ENCODE peak calls at places on chromosomes 4 and X, in seven cellular contexts. One of them, this sample, is unnamed.

GRCh38 chrX:45775462-45775861 is 574.8 kb upstream of the DIPK2B start:
- DNase-seq in K562: no peak
- DNase-seq in HepG2: no peak
- DNase-seq in GM12878: no peak
- DNase-seq in H1: no peak
- DNase-seq in SK-N-SH: no peak
- DNase-seq in HCT116: no peak
- DNase-seq in this sample: peak

GRCh38 chr4:186104114-186104894 is at the start of gene FAM149A:
- DNase-seq in K562: no peak
- DNase-seq in HepG2: no peak
- DNase-seq in GM12878: no peak
- DNase-seq in H1: peak
- DNase-seq in SK-N-SH: no peak
- DNase-seq in HCT116: peak
- DNase-seq in this sample: no peak

GRCh38 chr4:40307627-40308497 is 27.3 kb upstream of the CHRNA9 start:
- DNase-seq in K562: peak
- DNase-seq in HepG2: no peak
- DNase-seq in GM12878: peak
- DNase-seq in H1: no peak
- DNase-seq in SK-N-SH: no peak
- DNase-seq in HCT116: no peak
- DNase-seq in this sample: no peak

GRCh38 chr4:147480891-147481576 is at the start of gene EDNRA:
- DNase-seq in K562: no peak
- DNase-seq in HepG2: no peak
- DNase-seq in GM12878: no peak
- DNase-seq in H1: peak
- DNase-seq in SK-N-SH: peak
- DNase-seq in HCT116: no peak
- DNase-seq in this sample: no peak

GRCh38 chr4:136864580-136865185 is 667.6 kb downstream of the PCDH18 start:
- DNase-seq in K562: peak
- DNase-seq in HepG2: peak
- DNase-seq in GM12878: peak
- DNase-seq in H1: no peak
- DNase-seq in SK-N-SH: peak
- DNase-seq in HCT116: peak
- DNase-seq in this sample: peak

GRCh38 chrX:115560211-115560977 is 580 bp upstream of the PLS3 start:
- DNase-seq in K562: no peak
- DNase-seq in HepG2: peak
- DNase-seq in GM12878: no peak
- DNase-seq in H1: no peak
- DNase-seq in SK-N-SH: no peak
- DNase-seq in HCT116: peak
- DNase-seq in this sample: no peak

GRCh38 chr4:184784628-184785257 is 41.0 kb downstream of the ACSL1 start:
- DNase-seq in K562: no peak
- DNase-seq in HepG2: no peak
- DNase-seq in GM12878: no peak
- DNase-seq in H1: no peak
- DNase-seq in SK-N-SH: peak
- DNase-seq in HCT116: no peak
- DNase-seq in this sample: no peak

GRCh38 chr4:112973897-112974296 is 75.6 kb upstream of the ANK2 start:
- DNase-seq in K562: no peak
- DNase-seq in HepG2: no peak
- DNase-seq in GM12878: no peak
- DNase-seq in H1: no peak
- DNase-seq in SK-N-SH: peak
- DNase-seq in HCT116: no peak
- DNase-seq in this sample: no peak

GRCh38 chr4:12144051-12144450 is 715.4 kb upstream of the HS3ST1 start:
- DNase-seq in K562: no peak
- DNase-seq in HepG2: no peak
- DNase-seq in GM12878: no peak
- DNase-seq in H1: no peak
- DNase-seq in SK-N-SH: no peak
- DNase-seq in HCT116: no peak
- DNase-seq in this sample: no peak

GRCh38 chr4:131531087-131531486 is 1618.0 kb upstream of the PCDH10 start:
- DNase-seq in K562: no peak
- DNase-seq in HepG2: no peak
- DNase-seq in GM12878: no peak
- DNase-seq in H1: no peak
- DNase-seq in SK-N-SH: no peak
- DNase-seq in HCT116: no peak
- DNase-seq in this sample: no peak

GRCh38 chrX:1137531-1137930 is 74.9 kb downstream of the CRLF2 start:
- DNase-seq in K562: no peak
- DNase-seq in HepG2: no peak
- DNase-seq in GM12878: no peak
- DNase-seq in H1: no peak
- DNase-seq in SK-N-SH: no peak
- DNase-seq in HCT116: no peak
- DNase-seq in this sample: no peak

GRCh38 chr4:152605641-152606304 is 69.9 kb upstream of the FBXW7 start:
- DNase-seq in K562: no peak
- DNase-seq in HepG2: no peak
- DNase-seq in GM12878: no peak
- DNase-seq in H1: no peak
- DNase-seq in SK-N-SH: peak
- DNase-seq in HCT116: no peak
- DNase-seq in this sample: no peak

GRCh38 chrX:16771483-16772398 is 14.5 kb upstream of the TXLNG start:
- DNase-seq in K562: peak
- DNase-seq in HepG2: peak
- DNase-seq in GM12878: no peak
- DNase-seq in H1: peak
- DNase-seq in SK-N-SH: peak
- DNase-seq in HCT116: peak
- DNase-seq in this sample: peak

GRCh38 chr4:122673252-122673651 is 52.4 kb upstream of the IL21 start:
- DNase-seq in K562: no peak
- DNase-seq in HepG2: no peak
- DNase-seq in GM12878: no peak
- DNase-seq in H1: no peak
- DNase-seq in SK-N-SH: no peak
- DNase-seq in HCT116: no peak
- DNase-seq in this sample: no peak

GRCh38 chr4:71635094-71635493 is 148.8 kb downstream of the GC start:
- DNase-seq in K562: no peak
- DNase-seq in HepG2: no peak
- DNase-seq in GM12878: no peak
- DNase-seq in H1: no peak
- DNase-seq in SK-N-SH: no peak
- DNase-seq in HCT116: no peak
- DNase-seq in this sample: no peak

GRCh38 chr4:55996611-55997010 is 47.9 kb downstream of the CEP135 start:
- DNase-seq in K562: no peak
- DNase-seq in HepG2: no peak
- DNase-seq in GM12878: no peak
- DNase-seq in H1: no peak
- DNase-seq in SK-N-SH: no peak
- DNase-seq in HCT116: no peak
- DNase-seq in this sample: no peak
- TF ChIP-seq JUND in K562: no peak
- TF ChIP-seq JUND in HepG2: no peak
- TF ChIP-seq JUND in GM12878: no peak
- TF ChIP-seq JUND in H1: no peak
- TF ChIP-seq JUND in SK-N-SH: no peak
- TF ChIP-seq JUND in HCT116: no peak
- TF ChIP-seq JUND in this sample: no peak

GRCh38 chr4:139018501-139018900 is 2.9 kb downstream of the NOCT start:
- DNase-seq in K562: no peak
- DNase-seq in HepG2: no peak
- DNase-seq in GM12878: no peak
- DNase-seq in H1: no peak
- DNase-seq in SK-N-SH: no peak
- DNase-seq in HCT116: no peak
- DNase-seq in this sample: no peak

GRCh38 chr4:139017861-139018260 is 2.3 kb downstream of the NOCT start:
- DNase-seq in K562: no peak
- DNase-seq in HepG2: no peak
- DNase-seq in GM12878: no peak
- DNase-seq in H1: no peak
- DNase-seq in SK-N-SH: no peak
- DNase-seq in HCT116: no peak
- DNase-seq in this sample: no peak

GRCh38 chr4:139015269-139015947 is at the start of gene NOCT:
- DNase-seq in K562: peak
- DNase-seq in HepG2: peak
- DNase-seq in GM12878: peak
- DNase-seq in H1: peak
- DNase-seq in SK-N-SH: peak
- DNase-seq in HCT116: peak
- DNase-seq in this sample: peak

GRCh38 chr4:139014391-139015268 is 951 bp upstream of the NOCT start:
- DNase-seq in K562: no peak
- DNase-seq in HepG2: peak
- DNase-seq in GM12878: peak
- DNase-seq in H1: no peak
- DNase-seq in SK-N-SH: peak
- DNase-seq in HCT116: peak
- DNase-seq in this sample: peak

GRCh38 chr4:139015948-139016451 is 419 bp downstream of the NOCT start:
- DNase-seq in K562: no peak
- DNase-seq in HepG2: peak
- DNase-seq in GM12878: no peak
- DNase-seq in H1: no peak
- DNase-seq in SK-N-SH: no peak
- DNase-seq in HCT116: no peak
- DNase-seq in this sample: no peak
- TF ChIP-seq JUND in K562: no peak
- TF ChIP-seq JUND in HepG2: no peak
- TF ChIP-seq JUND in GM12878: no peak
- TF ChIP-seq JUND in H1: no peak
- TF ChIP-seq JUND in SK-N-SH: no peak
- TF ChIP-seq JUND in HCT116: no peak
- TF ChIP-seq JUND in this sample: no peak

GRCh38 chrX:24426340-24426913 is 38.7 kb upstream of the PDK3 start:
- DNase-seq in K562: peak
- DNase-seq in HepG2: peak
- DNase-seq in GM12878: no peak
- DNase-seq in H1: no peak
- DNase-seq in SK-N-SH: peak
- DNase-seq in HCT116: no peak
- DNase-seq in this sample: peak
- TF ChIP-seq JUND in K562: no peak
- TF ChIP-seq JUND in HepG2: no peak
- TF ChIP-seq JUND in GM12878: no peak
- TF ChIP-seq JUND in H1: no peak
- TF ChIP-seq JUND in SK-N-SH: no peak
- TF ChIP-seq JUND in HCT116: no peak
- TF ChIP-seq JUND in this sample: no peak

GRCh38 chr4:38976308-38976707 is 55.9 kb downstream of the TMEM156 start:
- DNase-seq in K562: no peak
- DNase-seq in HepG2: no peak
- DNase-seq in GM12878: no peak
- DNase-seq in H1: no peak
- DNase-seq in SK-N-SH: peak
- DNase-seq in HCT116: no peak
- DNase-seq in this sample: no peak

GRCh38 chr4:38982356-38983095 is 49.7 kb downstream of the TMEM156 start:
- DNase-seq in K562: no peak
- DNase-seq in HepG2: no peak
- DNase-seq in GM12878: no peak
- DNase-seq in H1: no peak
- DNase-seq in SK-N-SH: no peak
- DNase-seq in HCT116: no peak
- DNase-seq in this sample: no peak

GRCh38 chr4:38979081-38979480 is 53.1 kb downstream of the TMEM156 start:
- DNase-seq in K562: no peak
- DNase-seq in HepG2: no peak
- DNase-seq in GM12878: no peak
- DNase-seq in H1: no peak
- DNase-seq in SK-N-SH: no peak
- DNase-seq in HCT116: no peak
- DNase-seq in this sample: no peak

GRCh38 chr4:38980903-38981676 is 51.1 kb downstream of the TMEM156 start:
- DNase-seq in K562: no peak
- DNase-seq in HepG2: peak
- DNase-seq in GM12878: peak
- DNase-seq in H1: no peak
- DNase-seq in SK-N-SH: peak
- DNase-seq in HCT116: no peak
- DNase-seq in this sample: no peak

GRCh38 chr4:38979511-38980230 is 52.5 kb downstream of the TMEM156 start:
- DNase-seq in K562: no peak
- DNase-seq in HepG2: no peak
- DNase-seq in GM12878: no peak
- DNase-seq in H1: no peak
- DNase-seq in SK-N-SH: no peak
- DNase-seq in HCT116: no peak
- DNase-seq in this sample: no peak
- TF ChIP-seq JUND in K562: no peak
- TF ChIP-seq JUND in HepG2: no peak
- TF ChIP-seq JUND in GM12878: no peak
- TF ChIP-seq JUND in H1: no peak
- TF ChIP-seq JUND in SK-N-SH: no peak
- TF ChIP-seq JUND in HCT116: no peak
- TF ChIP-seq JUND in this sample: no peak

DNA sequence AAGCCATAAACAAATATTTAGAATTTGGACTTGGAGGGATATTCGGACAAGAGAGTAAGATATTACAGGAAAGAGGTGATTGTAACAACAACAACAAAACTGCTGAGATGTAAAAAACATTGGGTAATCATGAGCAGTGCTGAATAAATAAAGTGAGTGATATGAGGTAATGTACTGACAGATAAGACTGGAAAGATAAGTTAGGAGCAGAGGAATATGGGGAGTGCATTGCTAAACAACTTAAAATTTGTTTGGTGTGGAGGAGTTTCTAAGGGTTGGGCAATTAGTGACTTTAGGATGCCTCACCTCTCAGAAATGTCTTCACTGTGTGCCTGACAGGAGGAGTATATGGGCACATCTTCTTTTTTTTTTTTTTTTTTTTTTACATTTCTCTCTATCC is 637.8 kb upstream of the GRIA3 start:
- DNase-seq in K562: no peak
- DNase-seq in HepG2: no peak
- DNase-seq in GM12878: no peak
- DNase-seq in H1: no peak
- DNase-seq in SK-N-SH: no peak
- DNase-seq in HCT116: no peak
- DNase-seq in this sample: no peak
- TF ChIP-seq JUND in K562: no peak
- TF ChIP-seq JUND in HepG2: no peak
- TF ChIP-seq JUND in GM12878: no peak
- TF ChIP-seq JUND in H1: no peak
- TF ChIP-seq JUND in SK-N-SH: no peak
- TF ChIP-seq JUND in HCT116: no peak
- TF ChIP-seq JUND in this sample: no peak

GRCh38 chr4:34731045-34731444 is 1513.3 kb downstream of the ARAP2 start:
- DNase-seq in K562: no peak
- DNase-seq in HepG2: no peak
- DNase-seq in GM12878: no peak
- DNase-seq in H1: no peak
- DNase-seq in SK-N-SH: no peak
- DNase-seq in HCT116: no peak
- DNase-seq in this sample: no peak
- TF ChIP-seq JUND in K562: no peak
- TF ChIP-seq JUND in HepG2: no peak
- TF ChIP-seq JUND in GM12878: no peak
- TF ChIP-seq JUND in H1: no peak
- TF ChIP-seq JUND in SK-N-SH: no peak
- TF ChIP-seq JUND in HCT116: no peak
- TF ChIP-seq JUND in this sample: no peak

This sample was measured in T47D.